ENCODE peak calls at places on chromosomes 4 and X, in seven cellular contexts. I is neuronal stem cell, B is neural progenitor cell, M is aorta, N is body of pancreas, H is astrocyte of the spinal cord, S is AG04450. P is an unnamed sample.
A peak's percentile ranks its signal among the peaks of the same experiment; 100 is the strongest.

GRCh38 chr4:1536579-1537409 is 130.6 kb upstream of the NKX1-1 start:
- DNase-seq in I (no peak), B (no peak), M (peak; percentile 63), N (no peak), H (no peak), S (no peak), P (no peak)

GRCh38 chrX:145213504-145213903 is 33.8 kb upstream of the SPANXN1 start:
- DNase-seq in I (no peak), B (peak; percentile 45), M (no peak), N (peak; percentile 18), H (peak; percentile 3), S (no peak), P (no peak)

GRCh38 chrX:115632455-115632854 is 71.5 kb downstream of the PLS3 start:
- DNase-seq in I (no peak), B (no peak), M (no peak), N (no peak), H (peak; percentile 60), S (no peak), P (no peak)

GRCh38 chr4:118410143-118410542 is 57.3 kb upstream of the PRSS12 start:
- DNase-seq in I (no peak), B (no peak), M (no peak), N (no peak), H (peak; percentile 16), S (peak; percentile 59), P (peak; percentile 38)

GRCh38 chrX:53421772-53422090 is 723 bp downstream of the SMC1A start:
- DNase-seq in I (no peak), B (no peak), M (no peak), N (no peak), H (no peak), S (no peak), P (no peak)

GRCh38 chr4:25527044-25527443 is 128.6 kb upstream of the SLC34A2 start:
- DNase-seq in I (no peak), B (no peak), M (no peak), N (no peak), H (no peak), S (no peak), P (no peak)

GRCh38 chrX:41526925-41527324 is 79.8 kb downstream of the NYX start:
- DNase-seq in I (no peak), B (no peak), M (no peak), N (no peak), H (peak; percentile 30), S (no peak), P (no peak)

GRCh38 chr4:175536852-175537453 is 275.1 kb downstream of the GPM6A start:
- DNase-seq in I (peak; percentile 42), B (peak; percentile 62), M (no peak), N (no peak), H (peak; percentile 86), S (peak; percentile 8), P (peak; percentile 1)

GRCh38 chr4:127540497-127541026 is 92.2 kb upstream of the INTU start:
- DNase-seq in I (no peak), B (no peak), M (no peak), N (no peak), H (no peak), S (no peak), P (no peak)

GRCh38 chr4:35521682-35522081 is 722.6 kb downstream of the ARAP2 start:
- DNase-seq in I (no peak), B (no peak), M (no peak), N (no peak), H (no peak), S (no peak), P (no peak)

GRCh38 chr4:35526456-35526855 is 717.9 kb downstream of the ARAP2 start:
- DNase-seq in I (no peak), B (no peak), M (no peak), N (no peak), H (no peak), S (no peak), P (no peak)

GRCh38 chr4:35520059-35520458 is 724.3 kb downstream of the ARAP2 start:
- DNase-seq in I (no peak), B (no peak), M (no peak), N (peak; percentile 35), H (no peak), S (no peak), P (peak; percentile 30)

DNA sequence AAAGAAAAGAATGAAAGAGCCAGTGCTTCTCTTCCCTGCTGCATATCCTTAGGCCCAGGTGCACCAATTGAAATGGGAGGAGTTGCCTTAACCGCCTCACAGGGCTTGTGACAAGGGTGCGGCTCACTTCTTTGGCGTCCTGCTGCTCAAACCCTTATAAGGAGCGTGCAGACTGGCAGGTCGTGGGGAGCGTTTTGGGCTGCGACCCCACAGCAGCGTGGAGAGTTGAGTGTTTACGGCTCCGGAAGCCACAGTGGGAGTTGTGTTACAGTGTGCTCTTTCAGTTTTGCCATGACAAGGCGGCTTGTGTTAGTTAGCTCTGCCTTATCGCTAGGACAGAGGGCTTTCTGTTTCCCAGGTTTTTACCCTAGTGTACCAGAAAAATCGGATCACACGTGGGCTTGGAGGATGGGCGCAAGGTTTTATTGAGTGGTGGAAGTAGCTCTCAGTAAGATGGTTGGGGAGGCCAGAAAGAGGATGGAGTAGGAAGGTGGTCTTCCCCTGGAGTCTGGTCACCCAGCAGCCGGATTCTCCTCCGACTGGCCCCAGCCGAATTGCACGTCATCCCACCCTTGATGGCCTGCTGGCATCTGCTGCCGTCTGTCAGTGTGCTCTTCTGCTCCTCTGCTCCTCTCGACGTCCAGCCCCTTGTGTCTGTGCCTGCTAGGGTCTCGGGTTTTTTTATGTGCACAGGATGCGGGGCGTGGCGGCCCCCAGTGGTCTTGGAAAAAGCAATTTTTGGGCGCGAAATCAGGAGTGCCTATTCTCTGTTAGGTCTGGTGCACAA is 718.9 kb downstream of the ARAP2 start:
- DNase-seq in I (no peak), B (peak; percentile 16), M (no peak), N (no peak), H (no peak), S (no peak), P (no peak)
- H3K4me3 ChIP-seq in I (no peak overlapping the region), B (no peak overlapping the region), M (no peak overlapping the region), N (no peak overlapping the region), H (no peak overlapping the region), S (no peak overlapping the region), P (no peak overlapping the region)

DNA sequence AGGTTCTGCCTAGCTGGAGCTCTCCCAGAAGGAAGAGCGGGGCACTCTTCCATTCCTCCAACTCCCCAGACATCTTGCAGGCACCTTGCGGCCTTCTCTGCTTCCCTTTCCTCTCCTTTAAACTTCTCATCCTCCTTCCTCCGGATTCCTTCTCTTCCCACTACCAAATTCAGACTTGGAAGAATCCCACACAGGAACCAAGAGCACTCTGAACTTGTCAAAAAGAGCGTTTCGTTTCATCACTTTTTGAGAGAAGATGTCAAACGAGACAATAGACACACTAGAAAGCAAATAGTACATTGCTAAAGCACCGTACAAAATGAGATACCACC is 512 bp upstream of the UCP1 start:
- DNase-seq in I (no peak), B (no peak), M (no peak), N (no peak), H (no peak), S (no peak), P (no peak)
- H3K4me3 ChIP-seq in I (peak overlapping the region; percentile 76), B (peak overlapping the region; percentile 50), M (peak overlapping the region; percentile 31), N (peak overlapping the region; percentile 66), H (no peak overlapping the region), S (peak overlapping the region; percentile 45), P (no peak overlapping the region)

DNA sequence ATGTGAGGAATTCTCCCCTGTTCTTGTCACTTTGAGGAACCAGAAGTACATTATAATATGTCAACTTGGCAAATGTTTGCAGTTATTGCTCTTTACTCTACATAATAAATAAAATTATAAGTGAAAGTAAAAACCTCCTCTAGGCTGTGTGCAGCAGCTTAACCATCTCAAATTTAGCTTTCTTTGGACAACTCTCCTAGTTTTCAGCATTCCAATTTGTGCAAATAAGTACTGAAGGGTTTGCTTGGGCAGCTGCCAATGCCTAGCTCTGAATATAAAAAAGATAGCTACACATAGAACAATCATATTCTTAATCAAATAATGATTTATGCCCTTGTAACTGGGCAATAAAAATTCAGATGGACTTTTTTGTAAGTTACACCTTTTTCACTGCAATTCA is 82.5 kb downstream of the GASK1B start:
- DNase-seq in I (no peak), B (no peak), M (no peak), N (peak; percentile 50), H (peak; percentile 34), S (no peak), P (no peak)
- H3K4me3 ChIP-seq in I (no peak overlapping the region), B (no peak overlapping the region), M (peak overlapping the region; percentile 67), N (no peak overlapping the region), H (no peak overlapping the region), S (no peak overlapping the region), P (no peak overlapping the region)

DNA sequence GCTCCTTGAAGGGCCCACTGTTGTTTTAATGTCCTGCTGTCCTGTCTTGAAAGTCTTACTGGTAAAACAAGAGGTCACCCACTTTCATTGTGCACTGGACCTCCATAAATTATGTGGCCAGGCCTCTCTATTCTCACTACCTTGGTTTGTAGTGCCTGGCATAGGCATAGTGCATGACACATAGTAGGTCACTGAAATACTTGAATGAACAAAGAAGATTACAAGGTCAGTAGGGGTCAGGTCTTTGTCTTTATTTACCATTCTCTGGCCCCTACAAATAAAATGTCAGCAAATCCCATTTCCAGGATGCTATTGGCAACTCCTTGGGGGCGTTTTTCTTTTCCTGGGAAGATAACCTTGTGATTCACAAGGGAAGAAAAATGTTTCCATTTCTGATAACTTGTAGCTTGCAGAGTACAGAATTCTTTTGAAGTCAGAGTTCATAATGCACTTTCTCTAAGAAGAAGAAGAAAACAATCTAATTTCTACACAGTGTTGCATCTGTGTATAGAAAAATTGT is 1.4 kb downstream of the PGM2 start:
- DNase-seq in I (peak; percentile 57), B (peak; percentile 66), M (no peak), N (no peak), H (no peak), S (no peak), P (no peak)
- H3K4me3 ChIP-seq in I (no peak overlapping the region), B (peak overlapping the region; percentile 69), M (peak overlapping the region; percentile 79), N (no peak overlapping the region), H (peak overlapping the region; percentile 79), S (peak overlapping the region; percentile 88), P (peak overlapping the region; percentile 90)

GRCh38 chr4:54660591-54660990 is 2.8 kb downstream of the KIT start:
- DNase-seq in I (no peak), B (no peak), M (no peak), N (no peak), H (no peak), S (no peak), P (no peak)

GRCh38 chr4:54659213-54660144 is 1.7 kb downstream of the KIT start:
- DNase-seq in I (peak; percentile 37), B (peak; percentile 69), M (no peak), N (peak; percentile 39), H (peak; percentile 31), S (no peak), P (no peak)

GRCh38 chr4:54661156-54661555 is 3.4 kb downstream of the KIT start:
- DNase-seq in I (no peak), B (no peak), M (no peak), N (no peak), H (peak; percentile 58), S (no peak), P (peak; percentile 56)

GRCh38 chr4:54661686-54662085 is 3.9 kb downstream of the KIT start:
- DNase-seq in I (no peak), B (no peak), M (no peak), N (no peak), H (peak; percentile 88), S (no peak), P (peak; percentile 60)

DNA sequence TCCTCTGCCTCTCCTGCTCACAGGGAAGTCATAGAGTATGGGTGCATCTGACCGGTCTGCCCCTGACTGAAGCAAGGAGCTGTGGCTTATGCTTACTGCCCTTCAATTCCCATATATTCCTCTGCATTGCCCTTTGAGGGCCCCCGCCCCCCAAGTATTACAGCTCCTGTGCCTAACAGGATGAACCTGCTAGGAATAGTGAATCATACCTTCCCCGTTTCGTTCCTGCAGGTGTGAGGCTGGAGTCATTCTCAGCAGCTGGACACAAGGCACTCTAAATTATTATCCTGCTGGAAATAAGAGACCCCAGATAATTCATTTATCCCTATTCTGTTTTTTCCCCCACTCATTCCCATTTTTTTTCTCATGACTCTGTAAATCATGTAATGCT is 2.4 kb downstream of the KIT start:
- DNase-seq in I (no peak), B (no peak), M (no peak), N (no peak), H (no peak), S (no peak), P (no peak)
- H3K4me3 ChIP-seq in I (no peak overlapping the region), B (no peak overlapping the region), M (no peak overlapping the region), N (no peak overlapping the region), H (no peak overlapping the region), S (no peak overlapping the region), P (no peak overlapping the region)